ENCODE peak calls at places on chromosomes 1 and 21, in four cellular contexts. U is cortex of kidney, O is COR-L47, V is non-pigmented ciliary epithelial cell. T is an unnamed sample.

GRCh38 chr1:194076646-194077045 is 890.2 kb upstream of the B3GALT2 start:
- DNase-seq in O (no peak), U (no peak), V (peak), T (peak)

GRCh38 chr1:7171168-7171567 is 385.9 kb downstream of the CAMTA1 start:
- DNase-seq in U (no peak), O (no peak), V (no peak), T (no peak)

GRCh38 chr1:70090875-70091274 is 114.5 kb downstream of the LRRC40 start:
- DNase-seq in O (no peak), V (peak), U (no peak), T (peak)

GRCh38 chr1:52574594-52574993 is 21.7 kb upstream of the TUT4 start:
- DNase-seq in V (peak), U (no peak), O (no peak), T (peak)

GRCh38 chr1:109579044-109579443 is 30.6 kb downstream of the GNAI3 start:
- DNase-seq in V (no peak), O (no peak), U (no peak), T (no peak)

GRCh38 chr1:229373395-229373794 is 30.5 kb upstream of the CCSAP start:
- DNase-seq in U (no peak), O (no peak), V (no peak), T (no peak)

GRCh38 chr1:6956488-6957159 is 171.4 kb downstream of the CAMTA1 start:
- DNase-seq in O (no peak), V (no peak), U (no peak), T (no peak)

GRCh38 chr21:41932576-41933258 is 21.1 kb downstream of the C2CD2 start:
- DNase-seq in V (no peak), O (no peak), U (no peak), T (no peak)

GRCh38 chr1:209672705-209673630 is 2.2 kb upstream of the G0S2 start:
- DNase-seq in O (no peak), U (no peak), V (no peak), T (no peak)

GRCh38 chr1:174799136-174799479 is 200.6 kb upstream of the CACYBP start:
- DNase-seq in U (no peak), V (no peak), O (no peak), T (no peak)

GRCh38 chr1:225834417-225835329 is 24.7 kb downstream of the EPHX1 start:
- DNase-seq in U (no peak), O (peak), V (no peak), T (peak)

GRCh38 chr1:23013657-23014056 is 2.0 kb downstream of the TEX46 start:
- DNase-seq in O (peak), V (no peak), U (no peak), T (no peak)

GRCh38 chr1:54227091-54227602 is 27.2 kb downstream of the MRPL37 start:
- DNase-seq in V (no peak), U (no peak), O (no peak), T (no peak)

GRCh38 chr1:119554188-119554587 is 47.2 kb downstream of the HSD3B1 start:
- DNase-seq in U (no peak), O (peak), V (peak), T (peak)

GRCh38 chr1:160205974-160206369 is 788 bp downstream of the PEA15 start:
- DNase-seq in V (peak), U (no peak), O (no peak), T (no peak)

GRCh38 chr1:162381941-162382750 is 618 bp downstream of the C1orf226 start:
- DNase-seq in U (no peak), V (no peak), O (no peak), T (no peak)

GRCh38 chr1:92095868-92096267 is 15.7 kb downstream of the BTBD8 start:
- DNase-seq in V (no peak), O (no peak), U (no peak), T (no peak)

GRCh38 chr1:228034954-228035837 is 28.4 kb downstream of the WNT3A start:
- DNase-seq in U (no peak), V (no peak), O (no peak), T (no peak)

GRCh38 chr1:163346326-163346870 is 24.6 kb downstream of the NUF2 start:
- DNase-seq in O (no peak), V (no peak), U (no peak), T (no peak)

GRCh38 chr1:222167111-222167510 is 380.8 kb downstream of the HHIPL2 start:
- DNase-seq in V (peak), O (no peak), U (no peak), T (peak)

GRCh38 chr1:154501423-154502065 is 475 bp upstream of the TDRD10 start:
- DNase-seq in U (no peak), O (no peak), V (no peak), T (no peak)

GRCh38 chr1:247295746-247296145 is 35.9 kb downstream of the ZNF496 start:
- DNase-seq in O (no peak), V (no peak), U (no peak), T (no peak)

GRCh38 chr21:35281946-35282345 is 232.8 kb upstream of the RUNX1 start:
- DNase-seq in V (no peak), O (no peak), U (no peak), T (no peak)

GRCh38 chr1:36520771-36521420 is 38.2 kb upstream of the CSF3R start:
- DNase-seq in O (no peak), U (no peak), V (no peak), T (no peak)

GRCh38 chr1:23027352-23027907 is 8.2 kb downstream of the KDM1A start:
- DNase-seq in U (no peak), V (no peak), O (no peak), T (no peak)

T was measured in astrocyte of the cerebellum.